ENCODE peak calls at places on chromosomes 5 and 9, in nine cellular contexts. P is cardiac fibroblast, W is AG09309, E is AG09319, K is A549, Z is Peyer's patch, O is GM12865, N is fibroblast of mammary gland, J is bronchial epithelial cell. D is an unnamed sample.

GRCh38 chr5:57650360-57651069 is 167.9 kb upstream of the ACTBL2 start:
- DNase-seq in P (peak), W (peak), E (peak), K (peak), Z (no peak), O (peak), N (peak), J (peak), D (peak)

GRCh38 chr9:71944754-71945409 is 33.4 kb downstream of the C9orf85 start:
- DNase-seq in P (no peak), W (no peak), E (no peak), K (no peak), Z (no peak), O (no peak), N (peak), J (peak), D (no peak)

GRCh38 chr5:124504081-124504916 is 242.1 kb downstream of the ZNF608 start:
- DNase-seq in P (no peak), W (no peak), E (no peak), K (no peak), Z (no peak), O (peak), N (no peak), J (no peak), D (no peak)

GRCh38 chr9:127954831-127955293 is 17.2 kb upstream of the DPM2 start:
- DNase-seq in P (no peak), W (no peak), E (no peak), K (no peak), Z (no peak), O (no peak), N (no peak), J (no peak), D (no peak)

GRCh38 chr5:123367739-123368138 is 55.5 kb downstream of the CEP120 start:
- DNase-seq in P (peak), W (peak), E (no peak), K (no peak), Z (no peak), O (peak), N (peak), J (peak), D (no peak)

GRCh38 chr9:80931163-80931562 is 758.2 kb downstream of the TLE1 start:
- DNase-seq in P (no peak), W (no peak), E (no peak), K (no peak), Z (no peak), O (no peak), N (no peak), J (no peak), D (no peak)

GRCh38 chr5:137563301-137563645 is 64.1 kb upstream of the SPOCK1 start:
- DNase-seq in P (no peak), W (peak), E (no peak), K (no peak), Z (no peak), O (no peak), N (no peak), J (no peak), D (no peak)

GRCh38 chr9:114621975-114622609 is 11.0 kb downstream of the TMEM268 start:
- DNase-seq in P (peak), W (no peak), E (no peak), K (peak), Z (no peak), O (no peak), N (peak), J (peak), D (no peak)

GRCh38 chr5:141811287-141812155 is 66.7 kb downstream of the PCDH1 start:
- DNase-seq in P (no peak), W (no peak), E (no peak), K (peak), Z (no peak), O (peak), N (no peak), J (no peak), D (peak)

DNA sequence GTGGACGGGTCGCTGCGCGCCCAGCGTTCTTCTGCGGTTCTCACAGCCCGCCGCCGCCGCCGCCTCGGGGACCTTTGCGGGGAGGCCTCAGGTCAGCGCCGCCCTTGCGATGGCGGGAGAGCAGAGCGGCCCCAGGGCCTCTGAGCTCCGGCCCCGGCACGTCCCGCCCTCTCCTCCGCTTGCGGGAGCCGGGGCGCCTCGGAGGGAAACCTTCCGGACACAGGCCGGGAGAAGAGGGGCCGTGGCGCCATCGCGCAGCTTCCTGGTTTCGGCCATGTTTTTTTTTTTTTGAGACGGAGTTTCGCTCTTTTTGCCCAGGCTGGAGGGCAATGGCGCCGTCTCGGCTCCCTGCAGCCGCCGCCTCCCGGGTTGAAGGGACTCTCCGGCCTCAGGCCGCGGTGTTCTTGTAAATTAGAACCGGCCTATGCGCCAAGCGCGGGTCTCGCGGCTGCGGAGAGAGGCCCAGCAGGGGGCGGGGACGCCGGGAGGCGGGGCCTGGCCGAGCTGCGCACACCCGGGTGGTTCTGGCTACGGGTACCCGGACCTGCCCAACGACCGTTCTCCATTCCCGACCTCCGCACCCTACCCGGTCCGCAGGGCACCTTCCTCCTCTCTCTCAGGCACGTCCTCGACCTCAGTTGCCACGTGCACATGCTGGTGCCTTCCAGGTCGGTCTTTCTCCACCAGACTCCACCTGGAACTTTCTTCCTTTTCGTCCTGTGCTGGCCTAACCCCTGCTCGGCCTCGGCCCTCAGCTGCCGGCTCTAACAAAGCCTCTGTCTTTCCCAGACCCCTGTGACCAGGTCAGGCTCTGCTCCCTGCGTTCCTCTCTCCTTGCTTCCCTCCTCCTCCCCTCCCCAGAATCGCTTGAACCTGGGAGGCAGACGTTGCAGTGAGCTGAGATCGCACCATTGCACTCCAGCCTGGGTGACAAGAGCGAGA is 28.8 kb upstream of the MGAT1 start:
- DNase-seq in P (peak), W (no peak), E (no peak), K (peak), Z (peak), O (peak), N (peak), J (peak), D (peak)
- TF ChIP-seq CTCF in P (no peak), W (no peak), E (no peak), K (no peak), Z (peak), O (peak), N (no peak), J (peak), D (no peak)

GRCh38 chr5:157068785-157069184 is 9.9 kb upstream of the HAVCR1 start:
- DNase-seq in P (no peak), W (no peak), E (no peak), K (no peak), Z (no peak), O (no peak), N (no peak), J (no peak), D (no peak)

GRCh38 chr5:157068339-157068738 is 9.4 kb upstream of the HAVCR1 start:
- DNase-seq in P (no peak), W (no peak), E (no peak), K (no peak), Z (no peak), O (no peak), N (no peak), J (no peak), D (no peak)

GRCh38 chr5:157066950-157067349 is 8.0 kb upstream of the HAVCR1 start:
- DNase-seq in P (no peak), W (no peak), E (no peak), K (no peak), Z (no peak), O (no peak), N (no peak), J (no peak), D (no peak)

GRCh38 chr5:157072508-157072907 is 13.6 kb upstream of the HAVCR1 start:
- DNase-seq in P (no peak), W (no peak), E (no peak), K (no peak), Z (no peak), O (no peak), N (no peak), J (no peak), D (peak)

DNA sequence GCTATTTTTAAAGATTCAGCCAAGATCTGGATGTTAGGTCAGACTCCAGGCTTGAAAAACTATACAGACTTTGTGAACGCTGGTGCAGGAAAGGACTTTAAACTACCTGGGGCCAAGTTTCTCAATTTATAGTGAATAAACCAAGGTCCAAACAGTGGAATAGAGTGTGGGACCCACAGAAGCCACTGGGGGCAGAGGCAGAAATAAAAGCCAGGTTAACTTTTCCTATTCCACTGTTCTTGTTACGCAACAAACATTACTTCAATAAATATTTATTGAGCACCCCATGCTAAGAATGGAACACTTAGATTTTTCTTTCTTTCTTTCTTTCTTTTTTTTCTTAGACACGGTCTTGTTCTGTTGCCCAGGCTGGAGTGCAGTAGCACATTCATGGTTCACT is 11.0 kb upstream of the HAVCR1 start:
- DNase-seq in P (no peak), W (no peak), E (no peak), K (no peak), Z (no peak), O (no peak), N (no peak), J (no peak), D (no peak)
- TF ChIP-seq CTCF in P (no peak), W (no peak), E (no peak), K (no peak), Z (no peak), O (no peak), N (no peak), J (no peak), D (no peak)

DNA sequence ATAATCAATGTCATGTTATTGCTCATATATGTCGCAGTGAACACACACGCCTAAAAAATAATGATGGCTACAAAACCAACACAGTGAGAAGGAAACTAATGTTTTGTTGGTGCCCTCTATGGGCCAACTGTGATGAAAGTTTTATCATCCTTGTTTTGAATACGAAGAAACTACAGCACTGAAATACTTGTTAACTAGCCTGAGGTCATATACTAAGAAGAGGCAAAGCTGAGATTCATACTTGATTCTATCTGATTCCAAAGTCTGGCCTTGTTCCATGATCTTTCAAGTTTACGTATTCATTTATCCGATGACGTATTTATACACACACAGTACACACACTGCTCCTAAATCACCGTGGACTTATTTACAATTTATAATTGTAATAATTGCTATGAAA is 16.1 kb upstream of the DRD1 start:
- DNase-seq in P (peak), W (no peak), E (no peak), K (no peak), Z (no peak), O (no peak), N (no peak), J (peak), D (peak)
- TF ChIP-seq CTCF in P (peak), W (peak), E (peak), K (peak), Z (peak), O (peak), N (peak), J (peak), D (no peak)

GRCh38 chr9:111400564-111400898 is 70.5 kb upstream of the OR2K2 start:
- DNase-seq in P (peak), W (no peak), E (no peak), K (no peak), Z (no peak), O (no peak), N (peak), J (peak), D (no peak)

GRCh38 chr9:111399211-111399739 is 69.3 kb upstream of the OR2K2 start:
- DNase-seq in P (no peak), W (no peak), E (no peak), K (no peak), Z (no peak), O (no peak), N (no peak), J (no peak), D (no peak)

GRCh38 chr9:111393971-111394370 is 63.9 kb upstream of the OR2K2 start:
- DNase-seq in P (no peak), W (no peak), E (no peak), K (no peak), Z (no peak), O (no peak), N (no peak), J (no peak), D (no peak)

GRCh38 chr9:111405701-111406100 is 75.7 kb upstream of the OR2K2 start:
- DNase-seq in P (no peak), W (no peak), E (no peak), K (no peak), Z (no peak), O (no peak), N (no peak), J (no peak), D (no peak)

GRCh38 chr9:111399772-111400563 is 69.9 kb upstream of the OR2K2 start:
- DNase-seq in P (peak), W (no peak), E (no peak), K (peak), Z (no peak), O (peak), N (peak), J (peak), D (peak)
- TF ChIP-seq CTCF in P (peak), W (peak), E (peak), K (peak), Z (peak), O (peak), N (peak), J (peak), D (peak)

D was measured in activated CD8-positive, alpha-beta T cell treated with anti-CD3 and anti-CD28 coated beads for 36 hours.